ENCODE peak calls at places on chromosomes 4 and X, in five cellular contexts. A, S, X, K and G are unnamed samples.

GRCh38 chrX:133373366-133374079 is 41.8 kb downstream of the GPC4 start:
- DNase-seq in X (no peak), K (no peak), S (no peak), A (no peak), G (no peak)

GRCh38 chr4:150964754-150965153 is 50.3 kb downstream of the LRBA start:
- DNase-seq in X (no peak), S (no peak), A (no peak), K (no peak), G (no peak)

GRCh38 chr4:144154044-144154443 is 13.5 kb upstream of the GYPA start:
- DNase-seq in K (no peak), X (no peak), S (no peak), A (no peak), G (no peak)

GRCh38 chrX:55713635-55714034 is 3.9 kb upstream of the RRAGB start:
- DNase-seq in K (no peak), S (no peak), A (no peak), X (no peak), G (no peak)

GRCh38 chr4:138870739-138871633 is 144.6 kb upstream of the NOCT start:
- DNase-seq in X (peak; percentile 9), K (peak; percentile 32), S (peak; percentile 25), A (peak; percentile 53), G (peak; percentile 36)

GRCh38 chrX:12304261-12304660 is 166.0 kb downstream of the FRMPD4 start:
- DNase-seq in A (no peak), X (no peak), S (no peak), K (no peak), G (no peak)

GRCh38 chrX:10986616-10987015 is 124.5 kb upstream of the HCCS start:
- DNase-seq in X (no peak), S (no peak), A (no peak), K (no peak), G (no peak)

GRCh38 chrX:106932492-106932923 is 12.3 kb downstream of the CLDN2 start:
- DNase-seq in S (no peak), A (peak; percentile 38), K (no peak), X (no peak), G (no peak)

GRCh38 chr4:122710434-122711308 is 21.8 kb upstream of the BBS12 start:
- DNase-seq in A (peak; percentile 42), K (no peak), X (peak; percentile 31), S (peak; percentile 7), G (no peak)

GRCh38 chr4:181849472-181849871 is 393.7 kb upstream of the TENM3 start:
- DNase-seq in S (no peak), X (no peak), K (no peak), A (no peak), G (no peak)

GRCh38 chrX:16819634-16820033 is 33.4 kb downstream of the TXLNG start:
- DNase-seq in K (no peak), X (no peak), S (no peak), A (no peak), G (no peak)

GRCh38 chrX:18076434-18076833 is 144.3 kb downstream of the BEND2 start:
- DNase-seq in A (no peak), X (no peak), S (no peak), K (no peak), G (no peak)

GRCh38 chr4:170336238-170336775 is 246.6 kb upstream of the AADAT start:
- DNase-seq in X (no peak), S (no peak), K (no peak), A (no peak), G (no peak)

GRCh38 chrX:40094900-40095587 is 2.7 kb downstream of the BCOR start:
- DNase-seq in S (no peak), K (no peak), A (peak; percentile 35), X (peak; percentile 2), G (no peak)

GRCh38 chr4:1826531-1827350 is 29.2 kb downstream of the LETM1 start:
- DNase-seq in X (no peak), K (no peak), S (no peak), A (no peak), G (no peak)

GRCh38 chr4:97081951-97082350 is 1061.3 kb downstream of the STPG2 start:
- DNase-seq in S (no peak), A (no peak), X (no peak), K (no peak), G (no peak)

GRCh38 chr4:42953316-42953715 is 60.8 kb downstream of the GRXCR1 start:
- DNase-seq in K (no peak), S (no peak), A (no peak), X (no peak), G (no peak)

GRCh38 chr4:111323496-111323895 is 700.6 kb upstream of the PITX2 start:
- DNase-seq in S (no peak), A (peak; percentile 45), K (no peak), X (no peak), G (no peak)